ENCODE peak calls at places on chromosomes 2 and 18, in eight cellular contexts. I is GM23338, S is PC-3, V is neural progenitor cell, Z is OCI-LY7, X is hepatocyte, U is HCT116, E is GM23248. C is an unnamed sample.

GRCh38 chr2:156322103-156322671 is 10.3 kb downstream of the NR4A2 start:
- DNase-seq in Z (no peak), X (no peak), S (no peak), E (no peak), I (no peak), V (no peak), U (no peak), C (no peak)

GRCh38 chr2:26672112-26672817 is 20.3 kb upstream of the KCNK3 start:
- DNase-seq in V (no peak), X (no peak), Z (no peak), U (no peak), S (no peak), E (no peak), I (peak), C (no peak)

GRCh38 chr2:152413228-152414030 is 78.5 kb downstream of the FMNL2 start:
- DNase-seq in V (peak), I (no peak), U (no peak), X (no peak), Z (no peak), S (no peak), E (no peak), C (no peak)

GRCh38 chr18:7164610-7165009 is 47.0 kb upstream of the LAMA1 start:
- DNase-seq in X (no peak), S (peak), U (no peak), Z (peak), V (peak), E (peak), I (peak), C (peak)

GRCh38 chr2:68935471-68935870 is 17.2 kb downstream of the GKN2 start:
- DNase-seq in I (no peak), Z (no peak), V (no peak), X (no peak), E (no peak), U (no peak), S (no peak), C (no peak)

GRCh38 chr18:77393519-77393918 is 143.9 kb downstream of the GALR1 start:
- DNase-seq in E (no peak), S (no peak), Z (no peak), V (no peak), X (no peak), I (no peak), U (no peak), C (peak)

GRCh38 chr2:9095690-9096089 is 92.2 kb upstream of the MBOAT2 start:
- DNase-seq in I (peak), Z (no peak), X (peak), S (no peak), V (peak), E (peak), U (no peak), C (no peak)

GRCh38 chr18:55252946-55253345 is 293.7 kb upstream of the CCDC68 start:
- DNase-seq in X (no peak), S (no peak), Z (no peak), I (no peak), V (no peak), E (no peak), U (no peak), C (peak)

GRCh38 chr2:47249427-47249826 is 94.3 kb upstream of the STPG4 start:
- DNase-seq in X (no peak), S (peak), E (peak), V (no peak), Z (no peak), I (no peak), U (no peak), C (no peak)

GRCh38 chr18:46555724-46556123 is 101.3 kb downstream of the LOXHD1 start:
- DNase-seq in Z (peak), V (peak), S (peak), E (peak), U (peak), X (peak), I (peak), C (peak)

GRCh38 chr2:220192994-220193753 is 565.7 kb downstream of the SLC4A3 start:
- DNase-seq in Z (no peak), E (no peak), X (no peak), I (no peak), U (no peak), V (no peak), S (peak), C (no peak)

GRCh38 chr18:31511098-31511497 is 13.1 kb downstream of the DSG2 start:
- DNase-seq in V (no peak), I (no peak), X (no peak), E (no peak), U (no peak), S (no peak), Z (no peak), C (no peak)

GRCh38 chr2:102291221-102292075 is 19.9 kb upstream of the IL1RL1 start:
- DNase-seq in E (no peak), Z (no peak), S (no peak), X (peak), V (no peak), U (no peak), I (no peak), C (no peak)

GRCh38 chr2:167454036-167454435 is 565.8 kb downstream of the XIRP2 start:
- DNase-seq in I (no peak), X (no peak), S (no peak), V (no peak), Z (no peak), U (no peak), E (no peak), C (no peak)

GRCh38 chr2:100321881-100322820 is at the start of gene LONRF2:
- DNase-seq in X (peak), Z (no peak), S (peak), E (peak), V (peak), U (no peak), I (peak), C (no peak)

GRCh38 chr2:234373060-234373459 is 123.8 kb downstream of the ARL4C start:
- DNase-seq in E (no peak), V (no peak), U (no peak), I (no peak), Z (no peak), S (no peak), X (no peak), C (no peak)

GRCh38 chr2:147490612-147491261 is 354.1 kb upstream of the ACVR2A start:
- DNase-seq in S (no peak), X (no peak), I (no peak), U (no peak), Z (no peak), E (no peak), V (no peak), C (no peak)

GRCh38 chr2:2275451-2275850 is 55.6 kb downstream of the MYT1L start:
- DNase-seq in S (no peak), Z (no peak), E (no peak), X (no peak), V (no peak), U (no peak), I (no peak), C (no peak)

GRCh38 chr2:27075219-27075871 is 3.1 kb upstream of the EMILIN1 start:
- DNase-seq in U (no peak), Z (peak), E (no peak), I (no peak), S (no peak), X (no peak), V (no peak), C (peak)

GRCh38 chr2:130353291-130354134 is 2.3 kb upstream of the PTPN18 start:
- DNase-seq in U (no peak), S (no peak), I (no peak), Z (peak), V (no peak), X (no peak), E (no peak), C (no peak)

GRCh38 chr18:72672364-72673151 is 128.4 kb upstream of the CBLN2 start:
- DNase-seq in V (peak), S (peak), X (peak), E (peak), U (no peak), Z (peak), I (peak), C (peak)

GRCh38 chr18:58541789-58542425 is 87.0 kb downstream of the ALPK2 start:
- DNase-seq in E (peak), S (peak), U (peak), I (no peak), X (peak), V (no peak), Z (no peak), C (peak)

GRCh38 chr2:145927398-145927951 is 1407.6 kb upstream of the ZEB2 start:
- DNase-seq in U (no peak), I (no peak), X (no peak), V (no peak), Z (no peak), S (no peak), E (no peak), C (no peak)

GRCh38 chr2:17979707-17980106 is 101.2 kb downstream of the KCNS3 start:
- DNase-seq in E (peak), V (no peak), Z (no peak), I (no peak), U (no peak), S (no peak), X (no peak), C (no peak)

GRCh38 chr2:45345331-45346305 is 265.4 kb downstream of the SRBD1 start:
- DNase-seq in X (no peak), I (peak), U (no peak), E (no peak), S (no peak), Z (no peak), V (no peak), C (no peak)

GRCh38 chr18:26708814-26709717 is 156.4 kb downstream of the AQP4 start:
- DNase-seq in I (no peak), S (no peak), X (no peak), Z (no peak), V (peak), E (no peak), U (no peak), C (no peak)

GRCh38 chr2:88187038-88187676 is 17.0 kb downstream of the THNSL2 start:
- DNase-seq in X (peak), I (peak), E (peak), U (peak), V (peak), S (peak), Z (peak), C (peak)

GRCh38 chr2:158969162-158969716 is 799 bp downstream of the TANC1 start:
- DNase-seq in X (no peak), S (no peak), Z (no peak), U (no peak), E (peak), V (no peak), I (peak), C (no peak)

GRCh38 chr2:10157293-10157692 is 34.8 kb downstream of the RRM2 start:
- DNase-seq in U (no peak), V (no peak), E (no peak), Z (no peak), X (no peak), I (no peak), S (no peak), C (no peak)

GRCh38 chr2:8984855-8985254 is 18.6 kb downstream of the MBOAT2 start:
- DNase-seq in X (no peak), E (peak), S (no peak), V (peak), I (no peak), U (no peak), Z (no peak), C (no peak)

GRCh38 chr18:54805571-54806334 is 22.5 kb upstream of the RAB27B start:
- DNase-seq in S (peak), U (no peak), V (no peak), E (peak), X (peak), I (no peak), Z (no peak), C (no peak)

GRCh38 chr2:148614332-148615049 is 30.1 kb upstream of the EPC2 start:
- DNase-seq in Z (no peak), V (no peak), I (peak), X (peak), U (peak), E (peak), S (peak), C (peak)

GRCh38 chr2:3823748-3824147 is 120.4 kb downstream of the DCDC2C start:
- DNase-seq in Z (no peak), V (no peak), I (no peak), U (no peak), X (no peak), E (peak), S (peak), C (no peak)

GRCh38 chr2:239130786-239131325 is 270.0 kb downstream of the HDAC4 start:
- DNase-seq in V (no peak), Z (no peak), X (no peak), S (no peak), I (no peak), E (no peak), U (no peak), C (no peak)

GRCh38 chr2:58968885-58969284 is 727.8 kb upstream of the FANCL start:
- DNase-seq in V (no peak), Z (no peak), E (no peak), U (no peak), I (no peak), S (no peak), X (no peak), C (no peak)

GRCh38 chr2:111662771-111663470 is 221.1 kb downstream of the ANAPC1 start:
- DNase-seq in S (peak), V (no peak), I (no peak), X (no peak), E (peak), Z (no peak), U (no peak), C (peak)

GRCh38 chr18:74064510-74064909 is 83.1 kb downstream of the FBXO15 start:
- DNase-seq in I (no peak), X (no peak), Z (peak), E (no peak), U (no peak), V (no peak), S (peak), C (no peak)

GRCh38 chr18:74063552-74063951 is 84.1 kb downstream of the FBXO15 start:
- DNase-seq in X (no peak), U (no peak), V (no peak), Z (no peak), S (no peak), E (no peak), I (no peak), C (no peak)

GRCh38 chr18:74062037-74062436 is 85.6 kb downstream of the FBXO15 start:
- DNase-seq in U (no peak), X (peak), V (no peak), Z (no peak), I (no peak), S (no peak), E (no peak), C (no peak)

GRCh38 chr18:74065366-74065765 is 82.3 kb downstream of the FBXO15 start:
- DNase-seq in S (no peak), X (no peak), E (no peak), I (no peak), U (no peak), V (no peak), Z (peak), C (no peak)

GRCh38 chr18:74063023-74063422 is 84.6 kb downstream of the FBXO15 start:
- DNase-seq in X (no peak), V (no peak), Z (peak), S (peak), E (no peak), I (peak), U (no peak), C (no peak)
- TF ChIP-seq EZH2phosphoT487 in X (no peak), V (no peak), Z (no peak), S (no peak), E (no peak), I (no peak), U (no peak), C (no peak)

DNA sequence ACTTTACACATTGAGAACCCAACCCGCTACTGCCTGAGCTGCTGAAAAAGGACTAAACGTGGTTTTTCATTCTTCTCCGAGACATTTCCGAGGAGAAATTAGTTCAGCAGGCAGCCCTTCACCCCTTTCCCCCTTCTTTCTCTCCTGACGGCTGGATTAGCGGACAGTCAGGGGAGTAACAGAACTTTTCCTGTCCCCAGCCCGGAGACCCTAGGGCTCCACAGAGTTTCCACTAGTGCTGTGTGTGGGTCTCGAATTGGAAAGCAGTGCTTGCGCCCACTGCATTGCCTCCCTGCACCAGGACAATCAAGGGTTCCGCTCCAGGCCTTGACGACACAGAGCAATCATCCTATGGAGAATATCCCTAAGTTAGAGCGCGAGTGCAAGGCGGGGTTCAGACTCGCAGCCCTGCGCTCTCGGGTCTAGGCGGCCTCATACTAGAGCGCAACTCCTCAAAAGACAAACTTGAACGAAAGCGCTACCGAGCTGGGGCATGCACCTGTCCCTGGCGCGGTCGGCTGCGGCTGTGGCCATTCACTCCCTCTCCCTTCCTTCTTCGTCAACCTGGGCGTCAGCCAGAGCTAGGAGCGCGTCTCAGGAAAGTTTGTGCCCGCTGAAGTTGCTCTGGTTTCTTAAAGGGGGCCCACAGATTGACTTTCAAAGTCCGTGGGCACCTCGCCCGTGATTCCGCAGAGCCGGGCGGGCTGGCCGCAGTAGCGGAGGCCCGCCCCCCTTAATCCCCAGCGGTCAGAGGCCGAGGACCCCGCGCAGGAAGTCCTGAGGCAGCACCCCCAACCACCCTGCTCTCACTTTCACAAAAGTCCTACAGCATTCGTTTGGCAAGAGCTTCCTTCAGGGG is 811 bp downstream of the OSR1 start:
- DNase-seq in X (peak), V (peak), E (peak), S (peak), U (no peak), Z (no peak), I (peak), C (no peak)
- H2AFZ ChIP-seq in X (peak), V (peak), E (peak), S (peak), U (peak), Z (no peak), I (peak), C (peak)

GRCh38 chr2:218317832-218318231 is 25.5 kb upstream of the TMBIM1 start:
- DNase-seq in U (no peak), V (no peak), I (no peak), E (no peak), Z (no peak), S (no peak), X (no peak), C (no peak)

GRCh38 chr2:218318241-218318640 is 25.9 kb upstream of the TMBIM1 start:
- DNase-seq in S (no peak), I (no peak), E (no peak), Z (no peak), X (no peak), V (no peak), U (no peak), C (no peak)

GRCh38 chr2:218320704-218321336 is 28.5 kb upstream of the TMBIM1 start:
- DNase-seq in S (no peak), V (no peak), X (no peak), E (no peak), Z (no peak), I (no peak), U (no peak), C (no peak)

GRCh38 chr2:218319813-218320360 is 27.6 kb upstream of the TMBIM1 start:
- DNase-seq in Z (no peak), I (no peak), V (no peak), S (no peak), U (no peak), X (no peak), E (peak), C (no peak)

GRCh38 chr2:218317232-218317630 is 24.9 kb upstream of the TMBIM1 start:
- DNase-seq in E (no peak), U (no peak), Z (no peak), S (no peak), V (no peak), X (no peak), I (no peak), C (no peak)
- TF ChIP-seq EZH2phosphoT487 in E (no peak), U (no peak), Z (no peak), S (no peak), V (no peak), X (no peak), I (no peak), C (no peak)

DNA sequence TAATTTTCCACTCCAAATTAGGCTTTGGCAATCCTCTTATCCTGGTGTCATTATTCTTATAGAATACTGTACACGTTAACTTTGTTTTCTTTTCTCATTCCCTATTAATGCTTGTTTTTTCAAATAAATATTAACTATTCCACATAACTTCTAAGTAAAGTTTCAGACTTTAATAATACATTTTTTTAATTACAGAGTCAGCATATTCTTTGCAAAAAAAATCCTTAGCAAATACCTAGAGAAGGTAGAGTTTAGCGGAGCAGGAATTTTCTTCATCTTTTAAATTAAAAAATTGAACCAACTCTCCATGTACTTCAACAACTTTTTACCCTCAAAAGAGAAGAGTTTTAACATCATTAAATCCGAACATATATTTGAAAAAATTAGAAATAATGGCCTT is 45.2 kb downstream of the RPRM start:
- DNase-seq in Z (no peak), S (no peak), E (no peak), I (no peak), V (no peak), X (no peak), U (no peak), C (no peak)
- H2AFZ ChIP-seq in Z (no peak), S (no peak), E (no peak), I (no peak), V (no peak), X (no peak), U (no peak), C (no peak)

DNA sequence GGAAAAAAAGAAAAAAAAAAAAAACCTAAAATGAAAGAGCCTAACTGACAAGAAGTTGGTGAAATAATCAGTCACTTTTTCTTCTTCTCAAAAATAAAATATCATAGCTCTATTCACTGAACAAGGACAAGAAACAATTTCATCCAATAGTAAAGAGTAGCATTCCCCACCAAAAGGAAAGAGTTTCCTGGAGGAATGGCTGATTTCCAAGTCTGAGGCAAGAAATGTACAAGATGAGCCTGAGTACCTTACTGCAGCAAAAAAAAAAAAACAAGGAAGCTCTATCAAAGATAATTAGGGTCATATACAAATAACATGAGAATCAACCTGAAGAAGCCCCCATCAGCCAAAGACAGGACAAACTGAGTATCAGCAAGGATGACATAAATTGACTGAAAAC is 11.5 kb downstream of the ROCK1 start:
- DNase-seq in I (no peak), U (no peak), X (no peak), E (peak), V (no peak), Z (no peak), S (no peak), C (no peak)
- TF ChIP-seq EZH2phosphoT487 in I (no peak), U (no peak), X (no peak), E (no peak), V (no peak), Z (no peak), S (no peak), C (no peak)

DNA sequence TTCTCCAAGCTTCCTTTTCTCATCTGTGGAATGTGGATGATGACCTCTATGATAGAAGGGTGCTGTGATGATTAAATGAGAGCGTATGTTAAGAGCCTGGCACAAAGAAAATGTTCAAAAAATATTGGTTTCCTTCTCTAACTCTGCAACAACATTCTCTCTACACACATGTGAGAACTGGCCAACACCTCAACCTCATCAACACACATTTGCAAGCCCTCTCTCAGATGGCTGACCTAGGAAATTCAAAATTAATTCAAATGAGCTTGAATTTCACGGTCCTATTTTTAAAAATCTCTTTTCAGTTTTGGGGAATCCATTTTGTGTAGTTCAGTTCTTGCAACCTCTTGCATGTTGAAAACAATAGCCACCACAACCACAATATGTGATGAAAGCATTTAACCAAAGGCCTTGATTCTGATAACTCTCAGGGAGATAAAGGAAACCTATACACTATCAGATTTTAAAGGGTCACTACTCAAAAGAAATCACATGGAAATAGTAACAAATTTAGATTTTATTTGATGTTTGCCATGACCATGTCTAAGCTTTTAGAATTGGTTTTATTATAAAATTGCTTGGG is 16.7 kb upstream of the NABP1 start:
- DNase-seq in S (no peak), I (no peak), V (no peak), X (no peak), Z (no peak), E (no peak), U (no peak), C (no peak)
- H2AFZ ChIP-seq in S (no peak), I (no peak), V (no peak), X (no peak), Z (no peak), E (no peak), U (no peak), C (no peak)

GRCh38 chr2:19228720-19229119 is 129.7 kb downstream of the OSR1 start:
- DNase-seq in Z (no peak), V (peak), E (no peak), S (no peak), X (no peak), U (no peak), I (peak), C (no peak)
- TF ChIP-seq EZH2phosphoT487 in Z (no peak), V (peak), E (no peak), S (no peak), X (no peak), U (no peak), I (no peak), C (no peak)